ENCODE peak calls at places on chromosomes 13 and 19, in six cellular contexts. I is H1, C is GM12878, K is HepG2, H is K562, R is SK-N-SH. S is an unnamed sample.

GRCh38 chr19:17041994-17042393 is 15.4 kb upstream of the CPAMD8 start:
- DNase-seq in H (no peak), K (no peak), R (no peak), I (no peak), C (no peak), S (no peak)

GRCh38 chr19:48964205-48965032 is 690 bp upstream of the FTL start:
- DNase-seq in C (no peak), H (peak), R (no peak), K (peak), I (no peak), S (peak)

GRCh38 chr19:41694196-41694595 is 6.1 kb upstream of the CEACAM7 start:
- DNase-seq in R (no peak), H (no peak), K (no peak), I (no peak), C (no peak), S (no peak)

GRCh38 chr13:25397763-25398162 is 26.0 kb downstream of the ATP8A2 start:
- DNase-seq in C (no peak), H (no peak), K (no peak), R (no peak), I (no peak), S (no peak)

GRCh38 chr13:32426981-32427851 is 714 bp downstream of the N4BP2L1 start:
- DNase-seq in I (no peak), C (no peak), R (peak), K (no peak), H (no peak), S (peak)

GRCh38 chr13:25171517-25172302 is at the start of gene AMER2:
- DNase-seq in I (no peak), R (peak), C (no peak), H (no peak), K (no peak), S (no peak)

GRCh38 chr13:99956473-99957349 is 14.9 kb downstream of the ZIC5 start:
- DNase-seq in K (peak), H (no peak), R (peak), C (no peak), I (no peak), S (no peak)

GRCh38 chr13:25046985-25047660 is 48.8 kb upstream of the PABPC3 start:
- DNase-seq in I (no peak), C (no peak), H (no peak), K (no peak), R (peak), S (no peak)

GRCh38 chr13:23558675-23559536 is 11.3 kb upstream of the TNFRSF19 start:
- DNase-seq in K (peak), I (no peak), C (no peak), H (peak), R (peak), S (peak)

GRCh38 chr13:27264181-27264580 is 6.4 kb upstream of the RASL11A start:
- DNase-seq in H (no peak), I (no peak), K (no peak), R (peak), C (no peak), S (no peak)

GRCh38 chr13:96003304-96003703 is 49.9 kb downstream of the UGGT2 start:
- DNase-seq in K (no peak), H (no peak), I (no peak), R (no peak), C (no peak), S (no peak)

GRCh38 chr19:47049307-47049700 is 880 bp upstream of the TMEM160 start:
- DNase-seq in R (no peak), C (no peak), K (no peak), I (no peak), H (no peak), S (no peak)

GRCh38 chr13:103291693-103292572 is 225.7 kb upstream of the SLC10A2 start:
- DNase-seq in H (no peak), K (no peak), C (no peak), I (no peak), R (no peak), S (no peak)

GRCh38 chr19:34838753-34839431 is 65.9 kb upstream of the ZNF599 start:
- DNase-seq in I (peak), C (no peak), K (peak), H (no peak), R (no peak), S (no peak)

GRCh38 chr19:31000913-31001312 is 348.3 kb downstream of the TSHZ3 start:
- DNase-seq in I (no peak), C (no peak), K (no peak), R (no peak), H (no peak), S (no peak)

GRCh38 chr13:28268800-28269223 is 130.5 kb downstream of the PAN3 start:
- DNase-seq in H (no peak), I (no peak), C (peak), R (no peak), K (no peak), S (peak)

GRCh38 chr13:47933688-47934011 is 67.4 kb downstream of the SUCLA2 start:
- DNase-seq in C (no peak), H (no peak), K (peak), R (no peak), I (no peak), S (peak)

GRCh38 chr19:47427241-47428176 is 8.2 kb upstream of the MEIS3 start:
- DNase-seq in H (peak), R (peak), C (no peak), K (peak), I (peak), S (no peak)

GRCh38 chr19:8611890-8612806 is 1.6 kb upstream of the ADAMTS10 start:
- DNase-seq in H (no peak), R (no peak), C (no peak), I (peak), K (no peak), S (no peak)

GRCh38 chr13:45385912-45386311 is 32.3 kb downstream of the SLC25A30 start:
- DNase-seq in K (peak), C (no peak), I (no peak), R (no peak), H (peak), S (no peak)

GRCh38 chr13:45384474-45385174 is 33.5 kb downstream of the SLC25A30 start:
- DNase-seq in H (no peak), R (no peak), K (no peak), C (no peak), I (no peak), S (no peak)

GRCh38 chr13:45385320-45385719 is 32.9 kb downstream of the SLC25A30 start:
- DNase-seq in K (no peak), H (no peak), R (no peak), C (no peak), I (no peak), S (no peak)

DNA sequence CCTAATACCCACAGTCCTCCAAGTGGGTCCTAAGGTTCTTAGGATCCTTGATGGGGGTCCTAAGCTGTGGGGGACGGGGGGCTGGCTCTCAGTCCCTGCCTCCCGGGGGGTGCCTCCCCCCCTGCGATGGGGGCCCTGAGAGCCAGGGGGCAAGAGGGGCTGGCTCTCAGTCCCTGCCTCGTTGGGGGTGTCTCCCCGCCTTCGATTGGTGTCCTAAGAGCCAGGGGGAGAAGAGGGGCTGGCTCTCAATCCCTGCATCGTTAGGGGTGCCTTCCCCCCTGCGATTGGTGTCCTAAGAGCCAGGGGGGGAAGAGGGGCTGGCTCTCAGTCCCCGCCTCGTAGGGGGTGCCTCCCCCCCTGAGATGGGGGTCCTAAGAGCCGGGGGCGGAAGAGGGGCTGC is 37.0 kb downstream of the SLC25A30 start:
- DNase-seq in H (no peak), R (no peak), C (no peak), I (no peak), K (no peak), S (no peak)
- TF ChIP-seq POLR2AphosphoS5 in H (no peak), R (no peak), C (no peak), I (no peak), K (no peak), S (no peak)

GRCh38 chr13:68099616-68100015 is 869.5 kb upstream of the PCDH9 start:
- DNase-seq in R (no peak), K (no peak), H (no peak), I (no peak), C (no peak), S (no peak)
- TF ChIP-seq GABPA in R (no peak), K (no peak), H (no peak), I (no peak), C (no peak), S (no peak)

DNA sequence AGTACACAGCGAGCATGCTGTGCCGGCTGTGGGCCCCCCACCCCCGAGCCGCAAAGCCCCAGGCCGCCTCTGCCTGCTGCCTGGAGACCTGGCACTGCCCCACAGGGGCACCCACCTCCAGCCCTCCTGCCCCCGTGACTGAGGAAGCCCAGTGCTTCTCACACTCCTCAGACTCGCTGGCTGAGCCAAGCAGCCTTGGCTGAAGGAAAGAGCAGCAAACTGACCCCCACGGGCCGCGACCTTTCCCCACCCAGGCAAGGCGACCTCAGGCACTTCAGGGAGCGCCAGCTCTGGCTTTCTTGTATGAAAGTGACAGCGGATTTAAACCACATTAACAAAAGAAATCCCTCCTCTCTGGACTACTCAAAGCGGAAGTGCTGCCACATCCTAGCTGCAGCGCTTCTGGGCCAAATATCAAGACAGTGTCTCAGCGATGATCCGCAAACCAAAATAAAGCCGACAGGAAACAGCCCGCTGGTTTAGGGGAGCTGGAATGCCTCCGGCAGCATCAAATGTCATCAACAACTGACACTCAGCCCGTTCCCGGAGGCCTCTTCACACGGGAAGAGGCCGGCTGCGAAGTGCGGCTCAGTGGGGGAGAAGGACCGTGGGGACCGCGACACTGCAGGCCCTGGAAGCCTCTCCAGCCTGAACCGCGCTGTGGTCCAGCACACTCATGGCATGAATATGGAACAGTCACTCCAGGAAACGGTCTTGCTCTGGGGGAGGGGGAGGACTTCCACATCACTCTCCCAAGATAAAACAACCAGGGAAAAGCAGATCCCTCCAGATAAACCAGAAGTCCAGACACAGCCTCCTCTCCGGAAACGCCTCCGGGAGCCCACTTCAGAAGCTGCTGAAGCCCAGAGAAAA is 1.5 kb downstream of the RASA3 start:
- DNase-seq in K (no peak), I (no peak), R (peak), C (no peak), H (peak), S (peak)
- TF ChIP-seq POLR2AphosphoS5 in K (no peak), I (no peak), R (peak), C (no peak), H (no peak), S (no peak)

GRCh38 chr19:4583961-4584669 is 24.6 kb upstream of the SEMA6B start:
- DNase-seq in C (no peak), R (peak), I (no peak), K (peak), H (peak), S (no peak)
- TF ChIP-seq GABPA in C (no peak), R (no peak), I (peak), K (no peak), H (no peak), S (no peak)

GRCh38 chr19:18152444-18152816 is 533 bp upstream of the PIK3R2 start:
- DNase-seq in H (peak), K (peak), C (peak), R (peak), I (peak), S (peak)
- TF ChIP-seq POLR2AphosphoS5 in H (no peak), K (no peak), C (peak), R (no peak), I (peak), S (peak)

S was measured in HL-60.